ENCODE peak calls at places on chromosomes 5 and 9, in six cellular contexts. U is fibroblast of lung, M is mesendoderm, Y is A549, V is aorta, I is RWPE1. Q is an unnamed sample.

GRCh38 chr9:107039546-107039945 is 176.6 kb downstream of the ZNF462 start:
- DNase-seq in U (peak), M (no peak), Y (no peak), V (no peak), I (no peak), Q (no peak)

GRCh38 chr9:83036043-83036442 is 26.9 kb downstream of the RASEF start:
- DNase-seq in U (no peak), M (no peak), Y (no peak), V (no peak), I (no peak), Q (no peak)

GRCh38 chr5:143511736-143512135 is 108.2 kb upstream of the NR3C1 start:
- DNase-seq in U (no peak), M (no peak), Y (no peak), V (no peak), I (no peak), Q (no peak)

GRCh38 chr9:79709945-79710674 is 138.3 kb downstream of the TLE4 start:
- DNase-seq in U (no peak), M (no peak), Y (no peak), V (no peak), I (no peak), Q (no peak)

GRCh38 chr5:115580941-115581340 is 21.3 kb downstream of the TICAM2 start:
- DNase-seq in U (no peak), M (no peak), Y (no peak), V (no peak), I (no peak), Q (no peak)

GRCh38 chr9:129333961-129334743 is 156.1 kb upstream of the IER5L start:
- DNase-seq in U (peak), M (peak), Y (peak), V (peak), I (peak), Q (peak)

GRCh38 chr5:149455889-149456409 is 76.9 kb upstream of the IL17B start:
- DNase-seq in U (peak), M (no peak), Y (no peak), V (no peak), I (no peak), Q (peak)

GRCh38 chr9:36479086-36479485 is 79.0 kb upstream of the RNF38 start:
- DNase-seq in U (no peak), M (no peak), Y (no peak), V (no peak), I (no peak), Q (no peak)

GRCh38 chr5:108997720-108998119 is 250.0 kb downstream of the FER start:
- DNase-seq in U (no peak), M (no peak), Y (no peak), V (no peak), I (no peak), Q (no peak)

GRCh38 chr9:69599232-69599971 is 72.8 kb downstream of the APBA1 start:
- DNase-seq in U (peak), M (peak), Y (no peak), V (no peak), I (no peak), Q (no peak)

GRCh38 chr5:179232091-179232490 is 113.2 kb downstream of the ADAMTS2 start:
- DNase-seq in U (no peak), M (no peak), Y (no peak), V (no peak), I (no peak), Q (no peak)

GRCh38 chr5:20601678-20602100 is 613.7 kb upstream of the CDH18 start:
- DNase-seq in U (peak), M (peak), Y (no peak), V (no peak), I (no peak), Q (peak)

GRCh38 chr5:31285025-31285424 is 91.5 kb downstream of the CDH6 start:
- DNase-seq in U (no peak), M (no peak), Y (no peak), V (no peak), I (no peak), Q (no peak)

GRCh38 chr5:140791111-140791510 is 3.5 kb upstream of the PCDHA2 start:
- DNase-seq in U (no peak), M (no peak), Y (no peak), V (no peak), I (no peak), Q (no peak)

GRCh38 chr9:126842220-126842842 is 18.1 kb upstream of the ZBTB34 start:
- DNase-seq in U (no peak), M (no peak), Y (no peak), V (no peak), I (no peak), Q (no peak)

GRCh38 chr5:19555876-19556275 is 432.1 kb downstream of the CDH18 start:
- DNase-seq in U (peak), M (no peak), Y (no peak), V (no peak), I (no peak), Q (no peak)

GRCh38 chr5:120682851-120683250 is 218.8 kb downstream of the PRR16 start:
- DNase-seq in U (peak), M (no peak), Y (no peak), V (no peak), I (no peak), Q (no peak)

GRCh38 chr9:82560457-82560904 is 502.5 kb downstream of the RASEF start:
- DNase-seq in U (no peak), M (no peak), Y (no peak), V (no peak), I (no peak), Q (no peak)

GRCh38 chr9:120477534-120478001 is 102.4 kb downstream of the CDK5RAP2 start:
- DNase-seq in U (peak), M (peak), Y (peak), V (peak), I (peak), Q (peak)

GRCh38 chr9:100346836-100347235 is 5.9 kb downstream of the TEX10 start:
- DNase-seq in U (peak), M (no peak), Y (no peak), V (no peak), I (no peak), Q (no peak)

GRCh38 chr9:75775173-75775572 is 115.3 kb upstream of the PCSK5 start:
- DNase-seq in U (no peak), M (no peak), Y (no peak), V (no peak), I (no peak), Q (peak)

GRCh38 chr9:100714372-100715099 is 136.7 kb downstream of the CAVIN4 start:
- DNase-seq in U (peak), M (peak), Y (peak), V (no peak), I (peak), Q (peak)

GRCh38 chr9:126114850-126115460 is 211.7 kb upstream of the MVB12B start:
- DNase-seq in U (no peak), M (no peak), Y (no peak), V (no peak), I (no peak), Q (no peak)

GRCh38 chr5:81657386-81657785 is 93.5 kb downstream of the SSBP2 start:
- DNase-seq in U (no peak), M (no peak), Y (no peak), V (no peak), I (peak), Q (peak)

GRCh38 chr5:142576303-142576702 is 109.6 kb downstream of the FGF1 start:
- DNase-seq in U (no peak), M (no peak), Y (no peak), V (no peak), I (no peak), Q (no peak)

GRCh38 chr5:53472720-53473510 is 7.5 kb upstream of the FST start:
- DNase-seq in U (no peak), M (no peak), Y (no peak), V (no peak), I (no peak), Q (no peak)

GRCh38 chr5:126519637-126520592 is 75.1 kb downstream of the ALDH7A1 start:
- DNase-seq in U (no peak), M (no peak), Y (no peak), V (peak), I (no peak), Q (peak)

GRCh38 chr5:89105836-89106235 is 222.9 kb upstream of the MEF2C start:
- DNase-seq in U (peak), M (peak), Y (no peak), V (no peak), I (no peak), Q (no peak)

GRCh38 chr5:102901821-102902448 is 146.8 kb downstream of the PAM start:
- DNase-seq in U (no peak), M (no peak), Y (no peak), V (no peak), I (peak), Q (peak)

GRCh38 chr9:25716220-25716872 is 38.1 kb upstream of the TUSC1 start:
- DNase-seq in U (peak), M (peak), Y (peak), V (no peak), I (peak), Q (peak)

GRCh38 chr9:108056805-108057386 is 567.3 kb upstream of the KLF4 start:
- DNase-seq in U (peak), M (no peak), Y (peak), V (no peak), I (peak), Q (no peak)

GRCh38 chr9:75891277-75892167 is 1.0 kb downstream of the PCSK5 start:
- DNase-seq in U (peak), M (peak), Y (peak), V (peak), I (no peak), Q (peak)

DNA sequence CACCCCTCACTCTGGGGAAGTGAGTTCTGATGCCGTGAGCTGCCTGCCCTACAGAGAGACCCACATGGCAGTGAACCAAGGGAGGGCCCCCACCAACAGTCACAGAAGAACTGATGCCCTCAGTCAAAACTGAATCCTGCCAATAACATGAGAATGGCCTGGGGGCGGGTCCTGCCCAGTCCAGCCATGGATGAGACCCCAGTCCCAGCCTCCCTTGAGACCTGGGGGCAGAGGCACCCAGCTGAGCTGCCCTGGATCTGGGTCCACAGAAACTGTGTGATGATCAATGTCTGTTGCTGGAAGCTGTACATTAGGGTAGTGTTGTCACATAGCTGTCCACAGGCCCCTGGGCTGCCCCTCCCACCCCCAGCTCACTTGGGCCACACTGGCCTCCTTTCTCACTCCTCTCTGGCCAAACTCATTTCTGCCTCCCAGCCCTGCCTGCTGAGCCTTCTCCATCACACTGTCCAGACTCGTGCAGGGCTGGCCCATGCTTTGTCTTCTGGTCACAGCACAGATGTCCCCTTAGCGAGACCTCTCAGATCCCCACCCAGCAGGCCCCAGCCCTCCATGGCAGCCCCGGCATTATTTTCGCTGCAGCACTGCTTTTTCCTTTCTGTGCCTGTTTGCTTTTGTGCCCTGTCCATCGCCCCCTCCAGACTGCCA is 16.8 kb downstream of the GBGT1 start:
- DNase-seq in U (no peak), M (no peak), Y (no peak), V (no peak), I (no peak), Q (no peak)
- H3K27ac ChIP-seq in U (no peak), M (no peak), Y (no peak), V (no peak), I (peak), Q (no peak)

DNA sequence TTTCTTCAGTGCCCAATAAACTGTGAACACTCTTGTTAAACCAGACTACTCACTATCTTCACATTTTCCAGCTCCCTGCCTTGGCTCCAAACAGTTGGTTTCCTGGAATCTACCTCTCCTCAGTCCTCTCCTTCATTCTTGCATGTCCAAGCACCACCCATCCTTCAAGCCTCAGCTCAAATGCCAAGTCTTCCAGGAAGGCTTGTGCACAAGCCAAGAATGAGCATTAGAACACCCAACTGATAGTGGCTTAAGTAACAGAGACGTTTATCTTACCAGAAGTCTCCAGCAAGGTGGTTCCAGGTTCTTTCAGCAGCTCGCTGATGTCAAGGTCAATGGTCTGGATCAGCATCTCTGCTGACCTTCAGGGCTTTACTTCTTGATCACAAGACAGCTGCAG is 60.1 kb downstream of the PTPDC1 start:
- DNase-seq in U (peak), M (no peak), Y (no peak), V (no peak), I (no peak), Q (no peak)
- H3K27ac ChIP-seq in U (no peak), M (no peak), Y (no peak), V (no peak), I (peak), Q (no peak)

GRCh38 chr9:109855540-109855939 is 75.5 kb downstream of the PALM2AKAP2 start:
- DNase-seq in U (no peak), M (no peak), Y (no peak), V (no peak), I (no peak), Q (no peak)

GRCh38 chr9:109856785-109857184 is 76.8 kb downstream of the PALM2AKAP2 start:
- DNase-seq in U (peak), M (peak), Y (no peak), V (no peak), I (no peak), Q (no peak)

GRCh38 chr9:109861499-109861898 is 81.5 kb downstream of the PALM2AKAP2 start:
- DNase-seq in U (no peak), M (no peak), Y (no peak), V (no peak), I (no peak), Q (no peak)

GRCh38 chr9:109859447-109859846 is 79.4 kb downstream of the PALM2AKAP2 start:
- DNase-seq in U (no peak), M (no peak), Y (no peak), V (no peak), I (no peak), Q (no peak)

GRCh38 chr9:109857337-109857736 is 77.3 kb downstream of the PALM2AKAP2 start:
- DNase-seq in U (peak), M (no peak), Y (no peak), V (no peak), I (no peak), Q (no peak)
- H3K27ac ChIP-seq in U (no peak), M (no peak), Y (no peak), V (peak), I (no peak), Q (no peak)

GRCh38 chr9:34337404-34337803 is 8.0 kb downstream of the NUDT2 start:
- DNase-seq in U (no peak), M (peak), Y (no peak), V (no peak), I (no peak), Q (no peak)

GRCh38 chr9:34343090-34343489 is 13.7 kb downstream of the NUDT2 start:
- DNase-seq in U (no peak), M (no peak), Y (no peak), V (peak), I (no peak), Q (no peak)

GRCh38 chr9:34343605-34344004 is 14.2 kb downstream of the NUDT2 start:
- DNase-seq in U (no peak), M (no peak), Y (no peak), V (no peak), I (no peak), Q (no peak)

GRCh38 chr9:34338664-34339063 is 9.3 kb downstream of the NUDT2 start:
- DNase-seq in U (no peak), M (no peak), Y (no peak), V (no peak), I (no peak), Q (no peak)

DNA sequence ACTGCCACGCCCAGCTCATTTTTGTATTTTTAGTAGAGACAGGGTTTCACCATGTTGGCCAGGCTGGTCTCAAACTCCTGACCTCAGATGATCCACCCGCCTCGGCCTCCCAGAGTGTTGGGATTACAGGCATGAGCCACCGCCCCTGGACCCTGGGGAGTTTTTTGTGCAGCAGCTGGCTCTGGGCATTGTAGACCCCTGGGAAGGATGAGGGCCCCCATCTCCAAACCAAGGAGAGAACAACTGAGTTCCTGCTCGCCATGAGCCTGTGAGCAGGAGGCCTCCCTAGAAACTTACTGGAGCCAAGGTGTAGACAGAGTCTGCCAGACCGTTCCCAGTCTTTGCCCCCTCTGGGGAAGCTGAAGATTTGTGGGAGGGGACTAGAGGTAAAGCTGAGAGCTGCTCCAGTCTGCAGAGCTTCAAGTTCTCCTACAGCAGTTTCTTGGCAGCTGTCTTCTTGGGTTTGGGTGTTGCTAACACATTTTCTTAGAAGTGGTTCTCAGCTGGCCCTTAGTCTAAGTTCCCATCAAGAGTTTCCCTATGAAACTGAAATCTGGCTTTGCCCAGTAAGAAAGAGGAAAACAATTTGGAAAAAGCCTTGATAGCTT is 12.4 kb downstream of the NUDT2 start:
- DNase-seq in U (no peak), M (no peak), Y (no peak), V (no peak), I (no peak), Q (no peak)
- H3K27ac ChIP-seq in U (no peak), M (no peak), Y (no peak), V (no peak), I (peak), Q (no peak)

GRCh38 chr5:68953885-68954617 is 139.8 kb upstream of the SLC30A5 start:
- DNase-seq in U (no peak), M (no peak), Y (no peak), V (no peak), I (no peak), Q (no peak)
- H3K27ac ChIP-seq in U (no peak), M (no peak), Y (no peak), V (no peak), I (no peak), Q (no peak)